ENCODE peak calls at places on chromosomes 7 and 10, in six cellular contexts. W, O, G, A, Q and P are unnamed samples.

GRCh38 chr7:14954035-14954434 is 51.5 kb upstream of the DGKB start:
- DNase-seq in W (no peak), O (no peak), G (no peak), A (no peak), Q (no peak), P (no peak)

GRCh38 chr7:140008755-140009610 is 53.8 kb downstream of the PARP12 start:
- DNase-seq in W (no peak), O (no peak), G (no peak), A (no peak), Q (no peak), P (no peak)

GRCh38 chr7:157841757-157842390 is 505.1 kb downstream of the DNAJB6 start:
- DNase-seq in W (peak; percentile 27), O (no peak), G (no peak), A (no peak), Q (no peak), P (no peak)

GRCh38 chr7:69804962-69805361 is 206.7 kb downstream of the AUTS2 start:
- DNase-seq in W (no peak), O (no peak), G (no peak), A (no peak), Q (no peak), P (no peak)

GRCh38 chr10:104527013-104527412 is 114.1 kb upstream of the SORCS3 start:
- DNase-seq in W (no peak), O (no peak), G (no peak), A (no peak), Q (no peak), P (no peak)

GRCh38 chr10:103397191-103397825 is 882 bp downstream of the PDCD11 start:
- DNase-seq in W (no peak), O (no peak), G (no peak), A (no peak), Q (peak; percentile 18), P (no peak)

GRCh38 chr7:15309891-15310290 is 251.9 kb downstream of the AGMO start:
- DNase-seq in W (no peak), O (no peak), G (peak; percentile 5), A (no peak), Q (no peak), P (no peak)

GRCh38 chr10:42926831-42927230 is 144.2 kb downstream of the BMS1 start:
- DNase-seq in W (peak; percentile 45), O (peak; percentile 65), G (no peak), A (peak; percentile 60), Q (peak; percentile 25), P (no peak)

GRCh38 chr7:53358301-53358700 is 322.9 kb downstream of the POM121L12 start:
- DNase-seq in W (no peak), O (peak; percentile 35), G (no peak), A (no peak), Q (no peak), P (no peak)

GRCh38 chr7:25750738-25751529 is 401.1 kb upstream of the NFE2L3 start:
- DNase-seq in W (no peak), O (no peak), G (no peak), A (no peak), Q (peak; percentile 8), P (no peak)

GRCh38 chr7:43799605-43800004 is 41.1 kb downstream of the BLVRA start:
- DNase-seq in W (no peak), O (no peak), G (no peak), A (peak; percentile 20), Q (no peak), P (no peak)

GRCh38 chr7:137670521-137671064 is 176.2 kb downstream of the DGKI start:
- DNase-seq in W (no peak), O (no peak), G (peak; percentile 41), A (no peak), Q (peak; percentile 15), P (peak; percentile 43)

GRCh38 chr10:60222060-60222459 is 167.6 kb downstream of the ANK3 start:
- DNase-seq in W (no peak), O (no peak), G (no peak), A (no peak), Q (no peak), P (no peak)

GRCh38 chr7:167087-167855 is 25.1 kb upstream of the FAM20C start:
- DNase-seq in W (no peak), O (no peak), G (no peak), A (no peak), Q (no peak), P (no peak)

GRCh38 chr10:118978998-118979350 is 50.5 kb upstream of the NANOS1 start:
- DNase-seq in W (no peak), O (peak; percentile 5), G (no peak), A (no peak), Q (no peak), P (no peak)
- H3K14ac ChIP-seq in W (no peak overlapping the region), O (no peak overlapping the region), G (no peak overlapping the region), A (no peak overlapping the region), Q (no peak overlapping the region), P (no peak overlapping the region)

GRCh38 chr10:70183304-70183703 is 13.0 kb upstream of the SAR1A start:
- DNase-seq in W (no peak), O (no peak), G (no peak), A (no peak), Q (no peak), P (no peak)

GRCh38 chr10:70176441-70176840 is 6.1 kb upstream of the SAR1A start:
- DNase-seq in W (no peak), O (no peak), G (peak; percentile 26), A (no peak), Q (no peak), P (no peak)

GRCh38 chr10:70174058-70174741 is 3.9 kb upstream of the SAR1A start:
- DNase-seq in W (no peak), O (no peak), G (no peak), A (no peak), Q (no peak), P (no peak)

GRCh38 chr10:70175516-70175915 is 5.2 kb upstream of the SAR1A start:
- DNase-seq in W (no peak), O (no peak), G (no peak), A (no peak), Q (no peak), P (no peak)

DNA sequence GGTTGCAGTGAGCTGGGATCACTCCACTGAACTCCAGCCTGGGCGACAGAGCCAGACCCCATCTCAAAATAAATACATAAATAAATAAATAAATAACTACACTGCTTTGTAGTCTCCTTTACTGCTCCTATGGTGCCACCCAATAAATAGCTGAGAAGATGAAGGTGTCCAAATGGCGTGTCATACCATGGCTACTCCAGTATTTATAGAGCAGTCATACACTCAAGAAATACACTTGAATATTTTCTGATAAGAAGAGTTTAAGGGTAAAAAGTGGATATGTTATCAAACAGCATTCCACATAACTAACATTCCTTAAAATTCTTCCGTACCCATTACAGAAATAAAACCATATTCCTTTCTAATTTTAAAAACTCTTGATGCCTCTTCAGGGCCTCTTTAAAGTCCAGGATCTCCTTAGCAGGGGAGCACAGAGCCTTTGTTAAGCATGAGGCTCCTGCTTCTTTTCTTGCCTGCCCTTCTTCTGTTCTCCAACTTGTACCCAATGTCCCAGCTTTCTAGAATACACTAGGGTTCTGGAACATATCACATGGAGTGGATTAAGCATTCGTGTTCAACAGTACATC is 7.9 kb upstream of the SAR1A start:
- DNase-seq in W (no peak), O (no peak), G (no peak), A (no peak), Q (no peak), P (no peak)
- H3K27ac ChIP-seq in W (no peak overlapping the region), O (no peak overlapping the region), G (no peak overlapping the region), A (no peak overlapping the region), Q (no peak overlapping the region), P (no peak overlapping the region)

DNA sequence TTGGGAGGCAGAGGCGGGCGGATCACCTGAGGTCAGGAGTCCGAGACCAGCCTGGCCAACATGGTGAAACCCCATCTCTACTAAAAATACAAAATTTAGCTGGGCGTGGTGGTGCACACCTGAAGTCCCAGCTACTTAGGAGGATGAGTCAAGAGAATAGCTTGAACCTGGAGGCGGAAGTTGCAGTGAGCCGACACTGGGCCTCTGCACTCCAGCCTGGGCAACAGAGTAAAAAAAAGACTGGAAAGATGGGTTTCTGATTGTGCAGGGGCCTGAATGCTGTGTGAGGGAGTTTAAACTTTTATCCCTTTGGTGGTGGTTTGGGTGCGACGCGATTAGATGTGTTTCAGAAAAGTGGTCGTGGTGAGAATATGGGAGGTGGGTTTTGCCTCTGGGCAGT is 1.8 kb downstream of the CHST12 start:
- DNase-seq in W (no peak), O (no peak), G (no peak), A (no peak), Q (no peak), P (no peak)
- H3K14ac ChIP-seq in W (no peak overlapping the region), O (no peak overlapping the region), G (no peak overlapping the region), A (no peak overlapping the region), Q (no peak overlapping the region), P (no peak overlapping the region)

DNA sequence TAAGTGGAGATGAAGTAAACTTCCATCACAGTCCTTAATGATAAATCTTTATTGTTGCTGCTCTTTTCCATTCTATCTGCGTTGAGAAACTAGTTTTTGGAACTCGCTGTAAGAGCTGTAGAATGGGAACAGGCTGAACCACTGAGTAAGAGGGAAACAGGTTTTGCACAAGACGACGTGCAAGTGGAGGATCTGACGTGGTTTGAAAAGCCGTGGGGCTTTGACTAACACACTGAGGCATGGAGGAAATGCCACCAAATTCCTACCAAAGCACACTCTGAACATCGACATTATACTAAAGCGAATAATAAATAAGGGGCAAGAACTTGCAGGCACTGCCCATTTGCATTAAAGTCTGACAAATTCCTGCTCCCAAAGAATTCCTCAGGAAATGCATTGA is 160.6 kb downstream of the KLF6 start:
- DNase-seq in W (no peak), O (no peak), G (peak; percentile 88), A (no peak), Q (peak; percentile 83), P (peak; percentile 97)
- H3K27ac ChIP-seq in W (no peak overlapping the region), O (peak overlapping the region; percentile 5), G (peak overlapping the region; percentile 30), A (no peak overlapping the region), Q (peak overlapping the region; percentile 82), P (peak overlapping the region; percentile 30)

GRCh38 chr10:128465697-128466096 is 339.5 kb upstream of the MKI67 start:
- DNase-seq in W (no peak), O (no peak), G (no peak), A (no peak), Q (no peak), P (no peak)

GRCh38 chr10:128468462-128468861 is 342.2 kb upstream of the MKI67 start:
- DNase-seq in W (no peak), O (no peak), G (no peak), A (no peak), Q (no peak), P (no peak)

GRCh38 chr10:128466831-128467371 is 340.7 kb upstream of the MKI67 start:
- DNase-seq in W (no peak), O (no peak), G (no peak), A (no peak), Q (no peak), P (no peak)

GRCh38 chr10:128462026-128462425 is 335.8 kb upstream of the MKI67 start:
- DNase-seq in W (no peak), O (no peak), G (no peak), A (no peak), Q (no peak), P (no peak)

DNA sequence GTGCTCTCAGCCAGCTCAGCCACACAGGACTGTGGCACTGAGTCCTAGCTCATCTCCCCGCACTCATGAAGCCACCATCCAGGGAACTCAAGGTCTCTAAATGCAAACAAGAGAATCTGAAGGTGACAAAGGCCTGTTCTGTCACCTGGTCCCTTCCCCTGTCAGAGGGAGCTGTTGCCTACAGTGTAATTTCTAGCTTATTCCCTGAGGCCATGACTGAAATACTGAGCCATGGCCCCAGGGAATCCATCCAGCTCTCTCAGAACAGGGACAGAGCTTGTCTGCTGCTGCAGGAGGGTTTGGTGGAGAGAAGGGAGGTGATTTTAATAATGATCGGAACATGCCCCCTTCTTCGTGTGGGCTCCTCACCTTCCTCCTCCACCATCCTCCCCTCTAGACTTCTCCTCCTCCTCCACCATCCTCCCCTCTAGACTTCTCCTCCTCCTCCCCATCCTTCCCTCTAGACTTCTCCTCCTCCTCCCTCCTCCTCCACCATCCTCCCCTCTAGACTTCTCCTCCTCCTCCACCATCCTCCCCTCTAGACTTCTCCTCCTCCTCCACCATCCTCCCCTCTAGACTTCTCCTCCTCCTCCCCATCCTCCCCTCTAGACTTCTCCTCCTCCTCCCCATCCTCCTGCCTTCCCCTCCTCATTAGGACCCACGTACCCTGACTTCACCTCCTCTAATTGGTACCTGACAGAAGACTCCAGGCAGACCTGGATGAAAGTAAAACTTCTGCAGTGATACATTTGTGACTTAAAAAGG is 337.9 kb upstream of the MKI67 start:
- DNase-seq in W (peak; percentile 42), O (peak; percentile 35), G (peak; percentile 63), A (no peak), Q (peak; percentile 24), P (peak; percentile 58)
- H3K14ac ChIP-seq in W (peak overlapping the region; percentile 12), O (no peak overlapping the region), G (no peak overlapping the region), A (no peak overlapping the region), Q (no peak overlapping the region), P (no peak overlapping the region)